ENCODE peak calls at places on chromosomes 4 and X, in seven cellular contexts. V is astrocyte, D is fibroblast of villous mesenchyme, P is endodermal cell, E is nephron progenitor cell, G is glutamatergic neuron, Z is lung. W is an unnamed sample.

GRCh38 chr4:138401330-138401729 is 159.2 kb upstream of the SLC7A11 start:
- DNase-seq in P (no peak), V (no peak), E (no peak), Z (no peak), G (no peak), D (peak), W (no peak)

GRCh38 chr4:13543091-13543581 is 1.2 kb downstream of the NKX3-2 start:
- DNase-seq in E (no peak), P (peak), V (no peak), G (no peak), D (no peak), Z (no peak), W (no peak)

GRCh38 chr4:107931775-107932321 is 499 bp downstream of the CYP2U1 start:
- DNase-seq in Z (no peak), D (no peak), P (no peak), V (no peak), E (no peak), G (no peak), W (peak)

GRCh38 chr4:25069014-25069413 is 38.3 kb upstream of the LGI2 start:
- DNase-seq in D (no peak), P (peak), G (no peak), E (no peak), V (no peak), Z (no peak), W (no peak)

GRCh38 chr4:6509587-6509986 is 37.2 kb upstream of the PPP2R2C start:
- DNase-seq in P (peak), G (no peak), D (no peak), Z (no peak), E (no peak), V (no peak), W (no peak)

GRCh38 chrX:2677764-2678163 is 13.3 kb upstream of the CD99 start:
- DNase-seq in Z (peak), E (no peak), P (peak), D (peak), G (no peak), V (peak), W (no peak)

GRCh38 chrX:123959281-123960063 is 2.0 kb upstream of the STAG2 start:
- DNase-seq in P (no peak), V (no peak), D (peak), G (no peak), E (peak), Z (peak), W (peak)

GRCh38 chr4:32073542-32073941 is 1353.4 kb downstream of the PCDH7 start:
- DNase-seq in E (no peak), V (no peak), G (no peak), Z (no peak), D (no peak), P (no peak), W (no peak)

GRCh38 chr4:86816463-86817107 is 32.6 kb downstream of the SLC10A6 start:
- DNase-seq in Z (no peak), D (peak), P (no peak), G (no peak), E (no peak), V (no peak), W (no peak)

GRCh38 chr4:130178106-130178505 is 1082.2 kb downstream of the C4orf33 start:
- DNase-seq in P (no peak), V (no peak), G (no peak), D (no peak), E (no peak), Z (no peak), W (no peak)

GRCh38 chr4:137156054-137156453 is 376.2 kb downstream of the PCDH18 start:
- DNase-seq in P (no peak), G (no peak), E (no peak), V (peak), D (peak), Z (no peak), W (no peak)

GRCh38 chrX:119425050-119425449 is 25.9 kb downstream of the SLC25A43 start:
- DNase-seq in D (no peak), Z (no peak), G (no peak), E (no peak), V (no peak), P (peak), W (no peak)

GRCh38 chr4:91064157-91064853 is 937.1 kb downstream of the CCSER1 start:
- DNase-seq in Z (no peak), D (peak), V (peak), G (no peak), P (peak), E (peak), W (peak)

GRCh38 chr4:150237110-150237852 is 159.0 kb downstream of the DCLK2 start:
- DNase-seq in G (no peak), D (peak), P (no peak), Z (no peak), V (peak), E (no peak), W (no peak)

GRCh38 chr4:972651-973424 is 531 bp downstream of the DGKQ start:
- DNase-seq in G (no peak), P (peak), E (peak), Z (no peak), D (peak), V (no peak), W (no peak)

GRCh38 chrX:96424007-96424406 is 260.6 kb upstream of the DIAPH2 start:
- DNase-seq in P (no peak), D (peak), G (no peak), E (no peak), Z (no peak), V (no peak), W (no peak)

GRCh38 chr4:176547005-176547404 is 227.2 kb downstream of the SPCS3 start:
- DNase-seq in E (no peak), G (no peak), P (no peak), V (peak), D (peak), Z (no peak), W (no peak)

GRCh38 chr4:1154523-1155182 is 17.7 kb downstream of the SPON2 start:
- DNase-seq in V (peak), G (no peak), Z (no peak), P (no peak), E (no peak), D (peak), W (no peak)

GRCh38 chrX:97860206-97860605 is 976.5 kb downstream of the RPA4 start:
- DNase-seq in Z (no peak), V (peak), P (no peak), G (no peak), E (no peak), D (peak), W (no peak)

GRCh38 chr4:83356899-83357661 is 22.4 kb upstream of the HPSE start:
- DNase-seq in P (no peak), Z (no peak), D (peak), G (no peak), V (peak), E (no peak), W (no peak)

GRCh38 chr4:30720656-30721352 is 635 bp downstream of the PCDH7 start:
- DNase-seq in E (peak), D (peak), V (peak), G (peak), P (no peak), Z (no peak), W (peak)

GRCh38 chr4:172073590-172073989 is 260.4 kb downstream of the GALNTL6 start:
- DNase-seq in Z (no peak), E (no peak), V (no peak), D (no peak), G (no peak), P (no peak), W (no peak)

GRCh38 chrX:96563663-96564062 is 121.0 kb upstream of the DIAPH2 start:
- DNase-seq in P (no peak), G (no peak), Z (no peak), D (peak), V (no peak), E (no peak), W (no peak)

GRCh38 chr4:8504279-8505007 is 63.9 kb downstream of the TRMT44 start:
- DNase-seq in Z (no peak), V (no peak), G (no peak), E (no peak), D (no peak), P (no peak), W (no peak)

GRCh38 chrX:27336466-27337091 is 126.6 kb downstream of the PPP4R3C start:
- DNase-seq in V (no peak), Z (peak), G (peak), D (peak), P (peak), E (peak), W (peak)

GRCh38 chr4:173450281-173450680 is 51.4 kb upstream of the SCRG1 start:
- DNase-seq in P (no peak), E (no peak), D (no peak), G (no peak), V (peak), Z (no peak), W (no peak)

GRCh38 chr4:138953962-138954371 is 61.6 kb upstream of the NOCT start:
- DNase-seq in V (peak), G (no peak), E (no peak), P (no peak), Z (no peak), D (peak), W (no peak)

GRCh38 chrX:3713937-3714434 is 537 bp upstream of the PRKX start:
- DNase-seq in P (peak), E (peak), Z (no peak), D (no peak), V (no peak), G (no peak), W (no peak)

GRCh38 chrX:47497274-47497673 is 14.3 kb upstream of the ZNF41 start:
- DNase-seq in V (no peak), P (no peak), Z (no peak), G (no peak), D (peak), E (no peak), W (no peak)
- TF ChIP-seq CTCF in V (peak), P (peak), Z (no peak), G (no peak), D (peak), E (peak), W (no peak)

GRCh38 chrX:40496728-40497127 is 84.0 kb upstream of the ATP6AP2 start:
- DNase-seq in Z (no peak), V (peak), D (no peak), P (peak), E (no peak), G (peak), W (peak)
- TF ChIP-seq CTCF in Z (no peak), V (peak), D (peak), P (peak), E (no peak), G (no peak), W (no peak)

DNA sequence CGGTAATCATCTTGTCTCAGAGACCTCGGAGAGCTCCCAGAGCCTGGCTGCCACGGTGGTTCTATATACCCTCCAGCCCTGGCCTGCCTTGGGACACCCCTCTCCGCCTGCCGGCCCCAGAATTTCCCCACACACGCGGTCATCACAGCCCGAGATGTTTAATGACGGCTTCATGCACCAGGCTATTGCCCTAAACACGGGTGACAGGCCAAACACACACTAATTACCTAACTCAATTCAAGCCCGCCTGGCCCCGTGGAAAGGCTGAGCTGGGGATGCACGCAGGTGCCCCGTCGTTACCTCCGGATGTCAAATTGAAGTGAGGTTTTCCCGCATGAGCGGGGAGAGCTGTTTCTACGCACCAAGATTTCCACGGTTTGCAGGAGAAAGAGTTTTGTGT is 72.9 kb upstream of the PPP2R3B start:
- DNase-seq in V (no peak), Z (no peak), D (no peak), G (no peak), P (no peak), E (no peak), W (no peak)
- TF ChIP-seq CTCF in V (no peak), Z (no peak), D (no peak), G (no peak), P (no peak), E (no peak), W (no peak)

DNA sequence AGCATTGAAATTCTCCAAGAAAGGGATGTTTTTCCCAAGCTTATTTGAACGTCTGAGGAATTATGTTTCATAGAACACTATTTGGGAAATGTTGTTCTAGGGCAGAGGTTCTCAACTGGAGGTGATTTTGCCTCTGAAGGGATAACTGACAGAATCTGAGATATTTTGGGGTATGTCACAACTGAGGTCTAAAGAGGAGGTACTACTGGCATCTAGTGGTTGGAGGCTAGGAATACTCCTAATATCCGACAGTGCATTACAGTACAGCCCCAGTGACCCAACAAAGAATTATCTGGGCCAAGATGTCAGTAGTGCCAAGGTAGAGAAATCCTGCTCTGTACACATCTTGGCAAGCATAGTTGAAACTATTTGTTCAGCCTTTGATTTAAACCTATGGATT is 6.4 kb downstream of the HSPA4L start:
- DNase-seq in E (no peak), Z (no peak), P (peak), V (no peak), D (no peak), G (no peak), W (no peak)
- TF ChIP-seq CTCF in E (peak), Z (no peak), P (peak), V (no peak), D (peak), G (no peak), W (no peak)

DNA sequence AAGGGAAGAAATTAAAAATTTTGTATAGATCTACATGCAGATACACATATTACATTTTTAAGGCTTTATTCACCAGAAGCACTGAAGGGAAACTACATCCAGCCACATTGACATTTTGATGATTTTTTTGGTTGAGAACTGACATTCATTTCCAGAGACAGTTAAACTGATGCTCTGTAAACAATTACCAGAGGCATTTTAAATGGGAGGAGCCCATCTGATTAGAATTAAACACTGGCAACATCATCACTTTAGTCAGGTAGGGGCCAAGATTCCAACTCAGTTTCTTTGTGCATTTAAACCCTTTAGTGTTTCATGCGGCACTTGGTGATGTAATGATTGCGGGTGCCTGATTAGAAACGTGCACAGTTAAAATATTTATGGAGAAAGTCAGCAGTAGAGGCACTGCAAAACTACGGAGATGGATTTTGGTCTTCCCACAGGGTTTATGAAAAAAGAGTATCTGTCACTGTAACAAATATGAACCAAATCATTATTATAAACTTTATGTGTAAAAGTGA is 16.1 kb downstream of the TNIP3 start:
- DNase-seq in G (no peak), E (no peak), D (no peak), Z (no peak), V (peak), P (no peak), W (no peak)
- TF ChIP-seq CTCF in G (no peak), E (no peak), D (no peak), Z (no peak), V (no peak), P (no peak), W (no peak)

DNA sequence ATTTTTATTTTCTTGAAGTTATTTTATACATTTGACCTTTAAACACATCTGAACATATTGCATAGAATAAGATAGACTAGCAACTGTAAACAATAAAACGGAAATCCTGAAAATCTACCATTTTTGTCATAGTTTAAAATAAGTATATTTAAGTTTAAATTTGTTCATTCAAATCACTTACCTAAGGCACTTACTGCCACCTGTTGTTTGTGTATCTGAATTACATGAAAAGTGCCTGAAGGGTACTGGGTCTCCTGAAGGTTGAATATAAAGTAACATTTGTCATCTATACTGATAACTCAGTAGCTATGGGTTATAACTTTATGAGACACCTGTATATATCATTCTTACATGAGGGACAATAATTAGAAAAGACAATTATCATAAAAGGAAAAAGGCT is 38.6 kb downstream of the TRPC5 start:
- DNase-seq in P (no peak), G (no peak), V (no peak), D (peak), Z (no peak), E (peak), W (peak)
- TF ChIP-seq CTCF in P (peak), G (no peak), V (no peak), D (peak), Z (no peak), E (peak), W (peak)

DNA sequence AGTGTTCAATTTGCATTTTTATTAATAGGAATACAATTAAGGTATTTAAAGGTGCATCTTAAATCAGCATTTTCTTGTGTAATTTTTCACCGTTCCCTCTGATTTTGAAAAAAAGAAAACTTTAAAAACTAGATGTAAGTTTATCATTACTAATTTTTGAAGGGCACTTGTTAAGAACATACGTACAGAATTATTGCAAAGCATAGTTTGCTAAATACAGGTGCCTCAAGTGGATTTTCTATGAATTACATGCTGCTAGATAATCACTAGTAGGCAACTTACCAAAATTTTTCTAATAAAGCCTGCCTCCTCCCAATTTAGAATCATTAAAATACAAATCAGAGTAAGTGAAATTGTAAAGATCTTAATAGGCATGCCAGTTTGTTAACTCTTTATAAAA is 8.5 kb downstream of the CNKSR2 start:
- DNase-seq in G (no peak), D (no peak), V (no peak), Z (no peak), P (no peak), E (no peak), W (no peak)
- TF ChIP-seq CTCF in G (peak), D (peak), V (peak), Z (no peak), P (peak), E (peak), W (peak)